ENCODE peak calls at places on chromosome 11, in ten cellular contexts. One of them, this sample, is unnamed.

GRCh38 chr11:81644239-81644840 is 1089.3 kb downstream of the FAM181B start:
- DNase-seq in NCI-H69: peak
- DNase-seq in hypothalamus: no peak
- DNase-seq in naive thymus-derived CD8-positive, alpha-beta T cell: no peak
- DNase-seq in nucleus accumbens: peak
- DNase-seq in CD4-positive, CD25-positive, alpha-beta regulatory T cell: peak
- DNase-seq in lower lobe of right lung: no peak
- DNase-seq in stimulated activated naive CD8-positive, alpha-beta T cell treated with anti-CD3 and anti-CD28 coated beads, Interleukin-15, Interleukin-2, amounts not matched to agents 100 U/mL and 50 U/mL, for 24 hours: no peak
- DNase-seq in fibroblast of the aortic adventitia: peak
- DNase-seq in head of caudate nucleus: no peak
- DNase-seq in this sample: peak

GRCh38 chr11:84830372-84830771 is 796.8 kb downstream of the DLG2 start:
- DNase-seq in NCI-H69: no peak
- DNase-seq in stimulated activated naive CD8-positive, alpha-beta T cell treated with anti-CD3 and anti-CD28 coated beads, Interleukin-15, Interleukin-2, amounts not matched to agents 100 U/mL and 50 U/mL, for 24 hours: no peak
- DNase-seq in fibroblast of the aortic adventitia: no peak
- DNase-seq in naive thymus-derived CD8-positive, alpha-beta T cell: no peak
- DNase-seq in head of caudate nucleus: no peak
- DNase-seq in CD4-positive, CD25-positive, alpha-beta regulatory T cell: no peak
- DNase-seq in lower lobe of right lung: no peak
- DNase-seq in hypothalamus: no peak
- DNase-seq in nucleus accumbens: no peak
- DNase-seq in this sample: no peak

GRCh38 chr11:113106507-113106906 is 145.3 kb downstream of the NCAM1 start:
- DNase-seq in nucleus accumbens: no peak
- DNase-seq in lower lobe of right lung: no peak
- DNase-seq in head of caudate nucleus: no peak
- DNase-seq in stimulated activated naive CD8-positive, alpha-beta T cell treated with anti-CD3 and anti-CD28 coated beads, Interleukin-15, Interleukin-2, amounts not matched to agents 100 U/mL and 50 U/mL, for 24 hours: no peak
- DNase-seq in CD4-positive, CD25-positive, alpha-beta regulatory T cell: no peak
- DNase-seq in NCI-H69: no peak
- DNase-seq in hypothalamus: no peak
- DNase-seq in naive thymus-derived CD8-positive, alpha-beta T cell: no peak
- DNase-seq in fibroblast of the aortic adventitia: peak
- DNase-seq in this sample: peak

GRCh38 chr11:20162824-20163777 is 2.8 kb upstream of the DBX1 start:
- DNase-seq in stimulated activated naive CD8-positive, alpha-beta T cell treated with anti-CD3 and anti-CD28 coated beads, Interleukin-15, Interleukin-2, amounts not matched to agents 100 U/mL and 50 U/mL, for 24 hours: peak
- DNase-seq in NCI-H69: peak
- DNase-seq in CD4-positive, CD25-positive, alpha-beta regulatory T cell: peak
- DNase-seq in head of caudate nucleus: no peak
- DNase-seq in hypothalamus: no peak
- DNase-seq in lower lobe of right lung: no peak
- DNase-seq in fibroblast of the aortic adventitia: peak
- DNase-seq in naive thymus-derived CD8-positive, alpha-beta T cell: no peak
- DNase-seq in nucleus accumbens: no peak
- DNase-seq in this sample: peak

GRCh38 chr11:102421262-102421661 is 31.3 kb downstream of the TMEM123 start:
- DNase-seq in nucleus accumbens: no peak
- DNase-seq in fibroblast of the aortic adventitia: no peak
- DNase-seq in CD4-positive, CD25-positive, alpha-beta regulatory T cell: no peak
- DNase-seq in lower lobe of right lung: no peak
- DNase-seq in stimulated activated naive CD8-positive, alpha-beta T cell treated with anti-CD3 and anti-CD28 coated beads, Interleukin-15, Interleukin-2, amounts not matched to agents 100 U/mL and 50 U/mL, for 24 hours: no peak
- DNase-seq in naive thymus-derived CD8-positive, alpha-beta T cell: no peak
- DNase-seq in head of caudate nucleus: no peak
- DNase-seq in NCI-H69: peak
- DNase-seq in hypothalamus: no peak
- DNase-seq in this sample: no peak

GRCh38 chr11:64742087-64742939 is 1.6 kb downstream of the RASGRP2 start:
- DNase-seq in naive thymus-derived CD8-positive, alpha-beta T cell: no peak
- DNase-seq in hypothalamus: no peak
- DNase-seq in nucleus accumbens: no peak
- DNase-seq in CD4-positive, CD25-positive, alpha-beta regulatory T cell: peak
- DNase-seq in lower lobe of right lung: no peak
- DNase-seq in fibroblast of the aortic adventitia: no peak
- DNase-seq in NCI-H69: peak
- DNase-seq in stimulated activated naive CD8-positive, alpha-beta T cell treated with anti-CD3 and anti-CD28 coated beads, Interleukin-15, Interleukin-2, amounts not matched to agents 100 U/mL and 50 U/mL, for 24 hours: peak
- DNase-seq in head of caudate nucleus: no peak
- DNase-seq in this sample: no peak

GRCh38 chr11:44763111-44763820 is 36.5 kb downstream of the TSPAN18 start:
- DNase-seq in NCI-H69: no peak
- DNase-seq in stimulated activated naive CD8-positive, alpha-beta T cell treated with anti-CD3 and anti-CD28 coated beads, Interleukin-15, Interleukin-2, amounts not matched to agents 100 U/mL and 50 U/mL, for 24 hours: no peak
- DNase-seq in lower lobe of right lung: no peak
- DNase-seq in naive thymus-derived CD8-positive, alpha-beta T cell: no peak
- DNase-seq in hypothalamus: no peak
- DNase-seq in fibroblast of the aortic adventitia: peak
- DNase-seq in CD4-positive, CD25-positive, alpha-beta regulatory T cell: no peak
- DNase-seq in head of caudate nucleus: no peak
- DNase-seq in nucleus accumbens: no peak
- DNase-seq in this sample: peak

GRCh38 chr11:70128435-70128906 is 50.4 kb downstream of the ANO1 start:
- DNase-seq in head of caudate nucleus: no peak
- DNase-seq in naive thymus-derived CD8-positive, alpha-beta T cell: no peak
- DNase-seq in stimulated activated naive CD8-positive, alpha-beta T cell treated with anti-CD3 and anti-CD28 coated beads, Interleukin-15, Interleukin-2, amounts not matched to agents 100 U/mL and 50 U/mL, for 24 hours: no peak
- DNase-seq in CD4-positive, CD25-positive, alpha-beta regulatory T cell: no peak
- DNase-seq in hypothalamus: no peak
- DNase-seq in nucleus accumbens: no peak
- DNase-seq in lower lobe of right lung: no peak
- DNase-seq in fibroblast of the aortic adventitia: no peak
- DNase-seq in NCI-H69: peak
- DNase-seq in this sample: no peak

GRCh38 chr11:113270080-113270479 is 44.3 kb upstream of the TTC12 start:
- DNase-seq in NCI-H69: no peak
- DNase-seq in stimulated activated naive CD8-positive, alpha-beta T cell treated with anti-CD3 and anti-CD28 coated beads, Interleukin-15, Interleukin-2, amounts not matched to agents 100 U/mL and 50 U/mL, for 24 hours: no peak
- DNase-seq in hypothalamus: no peak
- DNase-seq in CD4-positive, CD25-positive, alpha-beta regulatory T cell: no peak
- DNase-seq in lower lobe of right lung: no peak
- DNase-seq in naive thymus-derived CD8-positive, alpha-beta T cell: no peak
- DNase-seq in fibroblast of the aortic adventitia: no peak
- DNase-seq in nucleus accumbens: no peak
- DNase-seq in head of caudate nucleus: no peak
- DNase-seq in this sample: no peak

GRCh38 chr11:63919267-63920125 is 2.5 kb upstream of the RCOR2 start:
- DNase-seq in lower lobe of right lung: no peak
- DNase-seq in NCI-H69: peak
- DNase-seq in CD4-positive, CD25-positive, alpha-beta regulatory T cell: no peak
- DNase-seq in nucleus accumbens: peak
- DNase-seq in head of caudate nucleus: peak
- DNase-seq in fibroblast of the aortic adventitia: peak
- DNase-seq in naive thymus-derived CD8-positive, alpha-beta T cell: no peak
- DNase-seq in hypothalamus: peak
- DNase-seq in stimulated activated naive CD8-positive, alpha-beta T cell treated with anti-CD3 and anti-CD28 coated beads, Interleukin-15, Interleukin-2, amounts not matched to agents 100 U/mL and 50 U/mL, for 24 hours: no peak
- DNase-seq in this sample: peak

GRCh38 chr11:16511109-16511806 is 154.9 kb upstream of the SOX6 start:
- DNase-seq in naive thymus-derived CD8-positive, alpha-beta T cell: no peak
- DNase-seq in head of caudate nucleus: no peak
- DNase-seq in NCI-H69: peak
- DNase-seq in CD4-positive, CD25-positive, alpha-beta regulatory T cell: no peak
- DNase-seq in lower lobe of right lung: no peak
- DNase-seq in stimulated activated naive CD8-positive, alpha-beta T cell treated with anti-CD3 and anti-CD28 coated beads, Interleukin-15, Interleukin-2, amounts not matched to agents 100 U/mL and 50 U/mL, for 24 hours: no peak
- DNase-seq in hypothalamus: no peak
- DNase-seq in nucleus accumbens: no peak
- DNase-seq in fibroblast of the aortic adventitia: no peak
- DNase-seq in this sample: peak

GRCh38 chr11:15670520-15671070 is 555.9 kb downstream of the INSC start:
- DNase-seq in naive thymus-derived CD8-positive, alpha-beta T cell: no peak
- DNase-seq in nucleus accumbens: no peak
- DNase-seq in fibroblast of the aortic adventitia: no peak
- DNase-seq in stimulated activated naive CD8-positive, alpha-beta T cell treated with anti-CD3 and anti-CD28 coated beads, Interleukin-15, Interleukin-2, amounts not matched to agents 100 U/mL and 50 U/mL, for 24 hours: no peak
- DNase-seq in NCI-H69: no peak
- DNase-seq in head of caudate nucleus: no peak
- DNase-seq in lower lobe of right lung: no peak
- DNase-seq in CD4-positive, CD25-positive, alpha-beta regulatory T cell: no peak
- DNase-seq in hypothalamus: no peak
- DNase-seq in this sample: peak

GRCh38 chr11:28347351-28347750 is 239.2 kb downstream of the METTL15 start:
- DNase-seq in head of caudate nucleus: no peak
- DNase-seq in fibroblast of the aortic adventitia: no peak
- DNase-seq in hypothalamus: no peak
- DNase-seq in NCI-H69: no peak
- DNase-seq in CD4-positive, CD25-positive, alpha-beta regulatory T cell: no peak
- DNase-seq in nucleus accumbens: no peak
- DNase-seq in stimulated activated naive CD8-positive, alpha-beta T cell treated with anti-CD3 and anti-CD28 coated beads, Interleukin-15, Interleukin-2, amounts not matched to agents 100 U/mL and 50 U/mL, for 24 hours: no peak
- DNase-seq in naive thymus-derived CD8-positive, alpha-beta T cell: no peak
- DNase-seq in lower lobe of right lung: no peak
- DNase-seq in this sample: no peak

GRCh38 chr11:123381817-123382554 is 48.1 kb upstream of the GRAMD1B start:
- DNase-seq in stimulated activated naive CD8-positive, alpha-beta T cell treated with anti-CD3 and anti-CD28 coated beads, Interleukin-15, Interleukin-2, amounts not matched to agents 100 U/mL and 50 U/mL, for 24 hours: peak
- DNase-seq in CD4-positive, CD25-positive, alpha-beta regulatory T cell: peak
- DNase-seq in lower lobe of right lung: no peak
- DNase-seq in nucleus accumbens: no peak
- DNase-seq in fibroblast of the aortic adventitia: no peak
- DNase-seq in head of caudate nucleus: no peak
- DNase-seq in NCI-H69: no peak
- DNase-seq in naive thymus-derived CD8-positive, alpha-beta T cell: no peak
- DNase-seq in hypothalamus: no peak
- DNase-seq in this sample: no peak

GRCh38 chr11:15826008-15826650 is 530.2 kb downstream of the SOX6 start:
- DNase-seq in nucleus accumbens: no peak
- DNase-seq in fibroblast of the aortic adventitia: no peak
- DNase-seq in lower lobe of right lung: no peak
- DNase-seq in stimulated activated naive CD8-positive, alpha-beta T cell treated with anti-CD3 and anti-CD28 coated beads, Interleukin-15, Interleukin-2, amounts not matched to agents 100 U/mL and 50 U/mL, for 24 hours: no peak
- DNase-seq in naive thymus-derived CD8-positive, alpha-beta T cell: no peak
- DNase-seq in NCI-H69: no peak
- DNase-seq in head of caudate nucleus: no peak
- DNase-seq in CD4-positive, CD25-positive, alpha-beta regulatory T cell: no peak
- DNase-seq in hypothalamus: no peak
- DNase-seq in this sample: no peak

GRCh38 chr11:119759324-119759723 is 30.3 kb upstream of the NECTIN1 start:
- DNase-seq in naive thymus-derived CD8-positive, alpha-beta T cell: no peak
- DNase-seq in fibroblast of the aortic adventitia: peak
- DNase-seq in hypothalamus: no peak
- DNase-seq in head of caudate nucleus: no peak
- DNase-seq in CD4-positive, CD25-positive, alpha-beta regulatory T cell: no peak
- DNase-seq in lower lobe of right lung: no peak
- DNase-seq in stimulated activated naive CD8-positive, alpha-beta T cell treated with anti-CD3 and anti-CD28 coated beads, Interleukin-15, Interleukin-2, amounts not matched to agents 100 U/mL and 50 U/mL, for 24 hours: no peak
- DNase-seq in nucleus accumbens: no peak
- DNase-seq in NCI-H69: peak
- DNase-seq in this sample: peak

GRCh38 chr11:1121343-1122331 is 36.1 kb upstream of the MUC5AC start:
- DNase-seq in head of caudate nucleus: no peak
- DNase-seq in nucleus accumbens: no peak
- DNase-seq in NCI-H69: no peak
- DNase-seq in naive thymus-derived CD8-positive, alpha-beta T cell: no peak
- DNase-seq in hypothalamus: no peak
- DNase-seq in fibroblast of the aortic adventitia: peak
- DNase-seq in stimulated activated naive CD8-positive, alpha-beta T cell treated with anti-CD3 and anti-CD28 coated beads, Interleukin-15, Interleukin-2, amounts not matched to agents 100 U/mL and 50 U/mL, for 24 hours: no peak
- DNase-seq in lower lobe of right lung: peak
- DNase-seq in CD4-positive, CD25-positive, alpha-beta regulatory T cell: no peak
- DNase-seq in this sample: no peak

GRCh38 chr11:88521354-88522310 is 184.1 kb upstream of the CTSC start:
- DNase-seq in hypothalamus: no peak
- DNase-seq in naive thymus-derived CD8-positive, alpha-beta T cell: no peak
- DNase-seq in fibroblast of the aortic adventitia: peak
- DNase-seq in CD4-positive, CD25-positive, alpha-beta regulatory T cell: no peak
- DNase-seq in stimulated activated naive CD8-positive, alpha-beta T cell treated with anti-CD3 and anti-CD28 coated beads, Interleukin-15, Interleukin-2, amounts not matched to agents 100 U/mL and 50 U/mL, for 24 hours: no peak
- DNase-seq in NCI-H69: peak
- DNase-seq in head of caudate nucleus: no peak
- DNase-seq in nucleus accumbens: no peak
- DNase-seq in lower lobe of right lung: no peak
- DNase-seq in this sample: no peak

GRCh38 chr11:112902411-112903011 is 58.7 kb upstream of the NCAM1 start:
- DNase-seq in CD4-positive, CD25-positive, alpha-beta regulatory T cell: no peak
- DNase-seq in naive thymus-derived CD8-positive, alpha-beta T cell: no peak
- DNase-seq in head of caudate nucleus: no peak
- DNase-seq in NCI-H69: peak
- DNase-seq in fibroblast of the aortic adventitia: peak
- DNase-seq in hypothalamus: no peak
- DNase-seq in lower lobe of right lung: no peak
- DNase-seq in stimulated activated naive CD8-positive, alpha-beta T cell treated with anti-CD3 and anti-CD28 coated beads, Interleukin-15, Interleukin-2, amounts not matched to agents 100 U/mL and 50 U/mL, for 24 hours: no peak
- DNase-seq in nucleus accumbens: no peak
- DNase-seq in this sample: no peak

GRCh38 chr11:88340366-88340930 is 2.9 kb upstream of the CTSC start:
- DNase-seq in lower lobe of right lung: no peak
- DNase-seq in hypothalamus: no peak
- DNase-seq in stimulated activated naive CD8-positive, alpha-beta T cell treated with anti-CD3 and anti-CD28 coated beads, Interleukin-15, Interleukin-2, amounts not matched to agents 100 U/mL and 50 U/mL, for 24 hours: no peak
- DNase-seq in nucleus accumbens: no peak
- DNase-seq in CD4-positive, CD25-positive, alpha-beta regulatory T cell: no peak
- DNase-seq in fibroblast of the aortic adventitia: peak
- DNase-seq in naive thymus-derived CD8-positive, alpha-beta T cell: no peak
- DNase-seq in NCI-H69: no peak
- DNase-seq in head of caudate nucleus: no peak
- DNase-seq in this sample: no peak